ENCODE peak calls at places on chromosomes 11 and 22, in ten cellular contexts. E is LoVo; U is HuH-7; C is nucleus accumbens; H is OCI-LY7; W is adrenal gland; R is aorta; J is naive thymus-derived CD8-positive, alpha-beta T cell; O is Daoy; V is HFFc6. X is an unnamed sample.

GRCh38 chr11:69902337-69902736 is 83.1 kb upstream of the FGF3 start:
- DNase-seq in E (no peak), U (no peak), C (no peak), H (no peak), W (no peak), R (peak), J (no peak), O (no peak), V (no peak), X (no peak)

GRCh38 chr22:35307372-35307771 is 7.7 kb downstream of the TOM1 start:
- DNase-seq in E (no peak), U (no peak), C (no peak), H (no peak), W (no peak), R (peak), J (no peak), O (no peak), V (no peak), X (no peak)

GRCh38 chr11:109306322-109306721 is 115.7 kb upstream of the C11orf87 start:
- DNase-seq in E (no peak), U (no peak), C (no peak), H (no peak), W (no peak), R (no peak), J (no peak), O (no peak), V (peak), X (peak)

GRCh38 chr11:9687736-9688494 is 24.0 kb downstream of the SWAP70 start:
- DNase-seq in E (no peak), U (no peak), C (no peak), H (no peak), W (peak), R (no peak), J (no peak), O (no peak), V (no peak), X (no peak)

GRCh38 chr11:16789560-16790483 is 51.4 kb downstream of the C11orf58 start:
- DNase-seq in E (no peak), U (no peak), C (no peak), H (no peak), W (no peak), R (peak), J (no peak), O (no peak), V (no peak), X (no peak)

GRCh38 chr11:115390441-115390840 is 113.8 kb downstream of the CADM1 start:
- DNase-seq in E (no peak), U (no peak), C (no peak), H (peak), W (no peak), R (no peak), J (no peak), O (no peak), V (no peak), X (no peak)

GRCh38 chr11:134583397-134583990 is 171.5 kb upstream of the B3GAT1 start:
- DNase-seq in E (no peak), U (no peak), C (no peak), H (no peak), W (no peak), R (peak), J (no peak), O (no peak), V (no peak), X (no peak)

GRCh38 chr11:123509737-123510578 is 79.9 kb downstream of the GRAMD1B start:
- DNase-seq in E (no peak), U (no peak), C (peak), H (no peak), W (peak), R (no peak), J (no peak), O (peak), V (peak), X (peak)

GRCh38 chr11:80424012-80424695 is 983.3 kb upstream of the TENM4 start:
- DNase-seq in E (no peak), U (no peak), C (no peak), H (no peak), W (no peak), R (no peak), J (no peak), O (no peak), V (no peak), X (no peak)

GRCh38 chr22:31244044-31244942 is 32.2 kb downstream of the LIMK2 start:
- DNase-seq in E (peak), U (no peak), C (no peak), H (no peak), W (peak), R (no peak), J (no peak), O (peak), V (peak), X (peak)

GRCh38 chr11:64875369-64876225 is 2.8 kb downstream of the EHD1 start:
- DNase-seq in E (no peak), U (no peak), C (no peak), H (peak), W (no peak), R (peak), J (no peak), O (no peak), V (no peak), X (no peak)

GRCh38 chr11:130721736-130722135 is 194.5 kb downstream of the SNX19 start:
- DNase-seq in E (no peak), U (no peak), C (no peak), H (no peak), W (no peak), R (no peak), J (no peak), O (peak), V (no peak), X (peak)

GRCh38 chr11:19520681-19521080 is 192.0 kb upstream of the NAV2 start:
- DNase-seq in E (no peak), U (no peak), C (no peak), H (no peak), W (no peak), R (no peak), J (no peak), O (peak), V (no peak), X (no peak)

GRCh38 chr22:26901228-26901816 is 243.9 kb downstream of the MIAT start:
- DNase-seq in E (no peak), U (no peak), C (peak), H (no peak), W (peak), R (no peak), J (no peak), O (no peak), V (no peak), X (no peak)

GRCh38 chr11:10314199-10315072 is 9.6 kb downstream of the ADM start:
- DNase-seq in E (no peak), U (no peak), C (no peak), H (peak), W (no peak), R (no peak), J (peak), O (peak), V (no peak), X (peak)

GRCh38 chr22:47102648-47103047 is 340.2 kb downstream of the TBC1D22A start:
- DNase-seq in E (no peak), U (peak), C (no peak), H (no peak), W (no peak), R (no peak), J (no peak), O (no peak), V (no peak), X (no peak)

GRCh38 chr11:83087035-83087434 is 15.3 kb upstream of the RAB30 start:
- DNase-seq in E (no peak), U (no peak), C (no peak), H (peak), W (no peak), R (no peak), J (no peak), O (no peak), V (no peak), X (peak)

GRCh38 chr11:19962795-19963163 is 197.5 kb downstream of the DBX1 start:
- DNase-seq in E (no peak), U (no peak), C (no peak), H (no peak), W (no peak), R (no peak), J (no peak), O (no peak), V (peak), X (no peak)

GRCh38 chr11:113715273-113715672 is 9.2 kb upstream of the TMPRSS5 start:
- DNase-seq in E (no peak), U (no peak), C (no peak), H (no peak), W (no peak), R (no peak), J (no peak), O (no peak), V (no peak), X (no peak)

GRCh38 chr11:124285610-124286344 is 28.0 kb downstream of the OR8D1 start:
- DNase-seq in E (no peak), U (no peak), C (no peak), H (no peak), W (no peak), R (no peak), J (no peak), O (peak), V (peak), X (peak)

X was measured in A172.